ENCODE peak calls at places on chromosomes 12 and 14, in six cellular contexts. K, F, H, J, I and P are unnamed samples.

GRCh38 chr14:90058876-90059458 is 2.8 kb upstream of the KCNK13 start:
- DNase-seq in H (no peak), I (no peak), J (no peak), F (no peak), K (no peak), P (no peak)

GRCh38 chr14:97602438-97603117 is 805.4 kb downstream of the VRK1 start:
- DNase-seq in J (no peak), K (no peak), I (no peak), H (no peak), F (no peak), P (no peak)

GRCh38 chr12:34107016-34107415 is 84.7 kb downstream of the ALG10 start:
- DNase-seq in H (no peak), F (no peak), K (no peak), J (no peak), I (no peak), P (no peak)

GRCh38 chr14:85441909-85442643 is 87.9 kb upstream of the FLRT2 start:
- DNase-seq in F (no peak), K (no peak), H (no peak), J (no peak), I (no peak), P (no peak)

GRCh38 chr12:102722147-102722546 is 194.9 kb downstream of the PAH start:
- DNase-seq in H (no peak), K (no peak), F (no peak), I (peak; percentile 52), J (no peak), P (no peak)

GRCh38 chr14:105944632-105945610 is 418.5 kb downstream of the TMEM121 start:
- DNase-seq in J (peak; percentile 80), F (peak; percentile 68), I (peak; percentile 1), H (peak; percentile 63), K (no peak), P (peak; percentile 82)

GRCh38 chr12:25388216-25388615 is 137.5 kb upstream of the KRAS start:
- DNase-seq in H (no peak), K (no peak), F (no peak), J (no peak), I (no peak), P (no peak)

GRCh38 chr14:104393898-104394605 is 185.5 kb upstream of the C14orf180 start:
- DNase-seq in K (no peak), H (no peak), I (no peak), J (peak; percentile 67), F (peak; percentile 32), P (no peak)

GRCh38 chr12:66164349-66164821 is 5.4 kb downstream of the TMBIM4 start:
- DNase-seq in F (no peak), I (no peak), K (no peak), J (no peak), H (no peak), P (no peak)

GRCh38 chr12:55816876-55817351 is 610 bp downstream of the SARNP start:
- DNase-seq in J (no peak), F (no peak), H (no peak), I (peak; percentile 40), K (no peak), P (no peak)

GRCh38 chr12:52631676-52632459 is 13.5 kb upstream of the KRT73 start:
- DNase-seq in I (no peak), J (no peak), K (no peak), F (no peak), H (no peak), P (no peak)

GRCh38 chr12:4308334-4308960 is 12.6 kb upstream of the TIGAR start:
- DNase-seq in H (no peak), J (no peak), F (no peak), K (no peak), I (peak; percentile 36), P (no peak)

GRCh38 chr12:78778339-78778738 is 86.2 kb upstream of the SYT1 start:
- DNase-seq in F (no peak), I (no peak), K (no peak), J (no peak), H (no peak), P (no peak)

GRCh38 chr12:117853600-117853999 is 115.2 kb downstream of the KSR2 start:
- DNase-seq in H (no peak), K (no peak), I (no peak), J (no peak), F (peak; percentile 10), P (no peak)

GRCh38 chr14:68463705-68464104 is 329.2 kb downstream of the ZFP36L1 start:
- DNase-seq in H (no peak), K (no peak), F (no peak), J (no peak), I (no peak), P (peak; percentile 61)

GRCh38 chr12:19683178-19683927 is 244.1 kb downstream of the AEBP2 start:
- DNase-seq in F (no peak), K (no peak), I (no peak), H (no peak), J (no peak), P (no peak)

GRCh38 chr14:85534914-85535313 is 5.0 kb downstream of the FLRT2 start:
- DNase-seq in J (no peak), K (no peak), H (no peak), I (no peak), F (no peak), P (no peak)

GRCh38 chr12:109124878-109125648 is 8.7 kb downstream of the ACACB start:
- DNase-seq in H (no peak), J (no peak), F (no peak), K (no peak), I (no peak), P (no peak)

GRCh38 chr12:96034631-96035282 is 630 bp downstream of the LTA4H start:
- DNase-seq in H (peak; percentile 58), K (no peak), J (peak; percentile 52), I (peak; percentile 58), F (no peak), P (no peak)

GRCh38 chr14:102971314-102971713 is 48.9 kb downstream of the AMN start:
- DNase-seq in F (no peak), I (no peak), H (no peak), K (no peak), J (no peak), P (no peak)

GRCh38 chr12:3249081-3249800 is 172.1 kb downstream of the TSPAN9 start:
- DNase-seq in H (no peak), I (no peak), K (no peak), J (no peak), F (no peak), P (no peak)

GRCh38 chr14:51822499-51822898 is 37.9 kb upstream of the GNG2 start:
- DNase-seq in J (no peak), I (no peak), K (no peak), H (no peak), F (no peak), P (no peak)

GRCh38 chr14:71855399-71856036 is 76.7 kb upstream of the RGS6 start:
- DNase-seq in H (peak; percentile 31), J (peak; percentile 76), K (peak; percentile 49), I (peak; percentile 88), F (peak; percentile 27), P (peak; percentile 66)

GRCh38 chr12:54416908-54417603 is 2.0 kb downstream of the ITGA5 start:
- DNase-seq in K (no peak), F (no peak), H (no peak), J (no peak), I (no peak), P (no peak)

GRCh38 chr14:102481791-102482238 is 27.8 kb downstream of the ANKRD9 start:
- DNase-seq in F (no peak), H (no peak), J (no peak), K (no peak), I (no peak), P (no peak)

GRCh38 chr12:39435531-39435930 is 7.4 kb downstream of the KIF21A start:
- DNase-seq in I (no peak), F (no peak), H (no peak), K (no peak), J (no peak), P (no peak)

GRCh38 chr14:99242238-99242637 is 29.8 kb downstream of the BCL11B start:
- DNase-seq in J (peak; percentile 9), K (no peak), H (no peak), F (no peak), I (no peak), P (no peak)

GRCh38 chr12:71780207-71780822 is 25.7 kb downstream of the RAB21 start:
- DNase-seq in J (no peak), H (peak; percentile 28), F (peak; percentile 39), I (peak; percentile 73), K (no peak), P (no peak)

GRCh38 chr12:115355301-115355700 is 671.3 kb upstream of the TBX3 start:
- DNase-seq in K (no peak), F (no peak), I (no peak), H (no peak), J (no peak), P (no peak)

GRCh38 chr12:129776977-129777667 is 126.7 kb downstream of the TMEM132D start:
- DNase-seq in J (no peak), F (no peak), I (no peak), H (no peak), K (no peak), P (no peak)

GRCh38 chr12:77045183-77045582 is 20.2 kb downstream of the E2F7 start:
- DNase-seq in K (no peak), H (no peak), F (no peak), J (no peak), I (no peak), P (no peak)

GRCh38 chr14:103801459-103801858 is 45.9 kb downstream of the PPP1R13B start:
- DNase-seq in K (no peak), F (no peak), J (no peak), I (peak; percentile 29), H (no peak), P (no peak)